ENCODE peak calls at places on chromosomes 1 and 21, in eight cellular contexts. T is hepatocyte, O is tibial artery, V is DND-41, D is heart right ventricle, Z is uterus, U is tibial nerve, Q is SK-N-SH. J is an unnamed sample.

GRCh38 chr1:226108935-226109828 is 46.7 kb downstream of the H3-3A start:
- DNase-seq in U (peak; percentile 19), Q (no peak), Z (peak; percentile 47), D (peak; percentile 29), T (no peak), V (no peak), O (peak; percentile 42), J (no peak)

GRCh38 chr1:112998592-112999235 is 42.7 kb upstream of the SLC16A1 start:
- DNase-seq in T (peak; percentile 86), U (no peak), Q (peak; percentile 21), V (no peak), O (peak; percentile 73), Z (peak; percentile 58), D (peak; percentile 51), J (peak; percentile 84)

GRCh38 chr1:20661235-20662109 is at the start of gene DDOST:
- DNase-seq in O (peak; percentile 95), V (peak; percentile 98), D (peak; percentile 96), T (peak; percentile 98), Z (peak; percentile 95), Q (peak; percentile 98), U (peak; percentile 86), J (peak; percentile 98)

GRCh38 chr21:32819702-32820101 is 48.1 kb upstream of the PAXBP1 start:
- DNase-seq in U (peak; percentile 40), Q (no peak), T (peak; percentile 25), D (no peak), Z (peak; percentile 52), V (no peak), O (peak; percentile 73), J (peak; percentile 67)

GRCh38 chr1:178953034-178953433 is 72.7 kb upstream of the FAM20B start:
- DNase-seq in D (no peak), T (no peak), V (no peak), Q (no peak), O (peak; percentile 57), Z (peak; percentile 64), U (peak; percentile 85), J (no peak)

GRCh38 chr1:186858923-186859322 is 30.2 kb downstream of the PLA2G4A start:
- DNase-seq in Z (no peak), Q (no peak), U (no peak), T (no peak), V (no peak), D (no peak), O (peak; percentile 29), J (peak; percentile 64)

GRCh38 chr1:234602334-234603220 is 7.4 kb downstream of the IRF2BP2 start:
- DNase-seq in U (peak; percentile 54), T (peak; percentile 83), Z (no peak), O (no peak), Q (no peak), V (no peak), D (no peak), J (no peak)

GRCh38 chr1:43864111-43865045 is 69.2 kb upstream of the ARTN start:
- DNase-seq in Z (no peak), T (no peak), O (no peak), V (no peak), D (no peak), Q (no peak), U (no peak), J (no peak)

GRCh38 chr21:33976082-33976979 is 60.7 kb upstream of the ATP5PO start:
- DNase-seq in U (no peak), O (no peak), Z (peak; percentile 52), D (peak; percentile 35), Q (no peak), T (peak; percentile 68), V (peak; percentile 93), J (no peak)

GRCh38 chr1:30477588-30477987 is 245.8 kb downstream of the MATN1 start:
- DNase-seq in D (no peak), T (no peak), Q (no peak), O (peak; percentile 17), V (no peak), U (no peak), Z (no peak), J (peak; percentile 66)

GRCh38 chr1:213820362-213821149 is 167.2 kb upstream of the PROX1 start:
- DNase-seq in Q (no peak), D (no peak), Z (no peak), O (no peak), U (no peak), V (no peak), T (peak; percentile 28), J (no peak)

GRCh38 chr1:119637719-119638118 is 10.3 kb downstream of the ZNF697 start:
- DNase-seq in Q (no peak), Z (no peak), T (no peak), O (no peak), V (no peak), D (no peak), U (no peak), J (no peak)

GRCh38 chr1:12148160-12148957 is 18.4 kb upstream of the TNFRSF1B start:
- DNase-seq in O (no peak), Z (no peak), D (peak; percentile 10), V (no peak), U (no peak), T (peak; percentile 76), Q (no peak), J (no peak)

GRCh38 chr1:87402192-87403046 is 73.7 kb downstream of the LMO4 start:
- DNase-seq in T (no peak), D (no peak), Z (no peak), O (no peak), U (peak; percentile 36), Q (no peak), V (no peak), J (no peak)

GRCh38 chr1:62224182-62224581 is 29.5 kb downstream of the L1TD1 start:
- DNase-seq in D (no peak), Q (no peak), Z (no peak), T (no peak), V (no peak), O (no peak), U (no peak), J (no peak)

GRCh38 chr21:37593740-37594471 is 227.3 kb downstream of the DYRK1A start:
- DNase-seq in Z (no peak), T (no peak), O (no peak), D (no peak), U (no peak), V (no peak), Q (no peak), J (no peak)

GRCh38 chr1:18234790-18235242 is 127.2 kb downstream of the IGSF21 start:
- DNase-seq in U (peak; percentile 11), Z (no peak), T (peak; percentile 64), D (no peak), Q (peak; percentile 81), V (peak; percentile 39), O (no peak), J (no peak)

GRCh38 chr21:45330075-45330781 is 42.5 kb upstream of the POFUT2 start:
- DNase-seq in O (no peak), U (no peak), D (no peak), Z (peak; percentile 59), Q (no peak), V (no peak), T (peak; percentile 82), J (peak; percentile 59)

GRCh38 chr1:246647113-246647512 is 77.1 kb upstream of the SCCPDH start:
- DNase-seq in U (peak; percentile 12), Q (peak; percentile 52), D (peak; percentile 69), Z (peak; percentile 33), T (peak; percentile 62), O (peak; percentile 31), V (no peak), J (peak; percentile 55)

GRCh38 chr21:36854391-36854790 is 112.1 kb downstream of the HLCS start:
- DNase-seq in Q (peak; percentile 68), O (no peak), U (no peak), D (no peak), T (peak; percentile 75), V (peak; percentile 59), Z (no peak), J (no peak)

GRCh38 chr1:24002664-24003063 is 22.5 kb upstream of the SRSF10 start:
- DNase-seq in U (no peak), V (no peak), T (no peak), Z (no peak), Q (no peak), O (no peak), D (no peak), J (no peak)
- H3K4me1 ChIP-seq in U (peaks cover 11% of the 10 kb centered on the region), V (no peaks in the 10 kb centered on the region), T (peaks cover 14% of the 10 kb centered on the region), Z (no peaks in the 10 kb centered on the region), Q (no peaks in the 10 kb centered on the region), O (no peaks in the 10 kb centered on the region), D (no peaks in the 10 kb centered on the region), J (peaks cover 2% of the 10 kb centered on the region)

DNA sequence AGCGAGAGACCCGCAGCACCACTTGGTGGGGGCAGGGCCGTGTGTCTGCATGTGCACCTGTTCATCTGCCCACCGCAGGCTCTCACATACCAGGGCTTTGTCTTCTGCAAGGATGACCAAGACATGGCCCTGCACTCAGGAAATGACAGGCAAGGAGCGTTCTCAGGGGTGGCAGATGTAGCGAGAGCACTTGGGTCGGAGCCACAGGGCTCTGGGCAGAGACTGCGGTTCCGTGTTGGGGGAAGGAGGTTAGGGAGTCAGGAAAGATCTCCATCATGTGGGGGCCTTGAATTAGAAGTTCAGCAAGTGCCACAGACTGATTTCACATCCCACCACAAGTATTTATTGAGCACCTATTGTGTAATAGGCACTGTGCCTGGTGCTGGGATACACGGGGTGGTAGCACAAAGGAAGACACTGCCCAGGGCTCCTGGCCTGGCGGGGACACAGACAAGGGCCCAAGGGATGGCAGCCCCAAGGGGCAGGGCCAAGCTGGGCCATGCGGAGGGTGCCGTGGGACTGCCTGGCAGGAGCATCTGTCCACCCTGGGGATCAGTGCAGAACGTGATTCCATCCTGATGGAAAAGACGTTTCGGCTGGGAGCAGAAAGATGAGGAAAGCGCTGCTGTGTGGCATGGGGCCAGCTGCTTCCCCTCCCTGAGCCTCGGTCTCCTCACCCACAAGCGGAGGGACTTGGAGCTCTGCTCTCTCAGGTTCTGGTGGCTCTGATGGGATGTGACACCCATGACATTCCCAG is 11.4 kb upstream of the SPSB1 start:
- DNase-seq in T (no peak), Q (no peak), V (peak; percentile 61), U (no peak), D (no peak), O (no peak), Z (no peak), J (peak; percentile 41)
- H3K27ac ChIP-seq in T (peak overlapping the region; percentile 50), Q (no peak overlapping the region), V (peak overlapping the region; percentile 67), U (no peak overlapping the region), D (no peak overlapping the region), O (no peak overlapping the region), Z (no peak overlapping the region), J (no peak overlapping the region)

DNA sequence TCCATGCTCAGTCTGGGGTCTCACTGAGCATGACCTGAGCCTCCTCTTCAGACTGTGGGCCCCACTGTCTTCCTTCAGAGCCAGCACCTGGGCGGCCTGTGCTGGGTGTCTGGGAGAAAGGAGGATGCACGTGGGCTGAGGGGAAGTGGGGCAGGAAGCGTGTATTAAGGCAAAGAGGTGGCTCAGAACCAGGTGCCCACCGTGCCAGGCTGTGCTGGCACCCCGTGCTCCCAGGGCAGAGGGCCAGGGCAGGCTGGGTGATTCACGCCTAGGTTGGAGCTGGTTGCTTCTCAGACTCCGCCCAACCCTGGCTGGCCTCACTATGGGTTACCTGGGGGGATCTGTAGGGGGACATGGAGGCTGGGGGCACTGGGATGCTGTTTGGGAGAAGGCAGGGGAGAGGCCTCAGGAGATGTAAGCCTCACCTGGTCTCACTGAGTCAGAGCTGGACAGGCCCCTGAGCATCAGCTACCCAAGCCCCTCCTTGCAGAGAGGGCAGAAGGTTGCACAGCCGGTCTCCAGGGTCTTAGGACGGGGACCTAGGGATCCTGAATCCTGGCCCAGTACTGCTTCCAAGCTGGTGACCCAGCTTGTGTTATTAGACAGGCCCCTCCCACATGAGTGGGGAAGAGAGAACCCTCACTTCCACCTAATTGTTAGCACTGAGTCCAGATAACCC is 18.6 kb upstream of the PADI1 start:
- DNase-seq in V (no peak), Q (no peak), Z (no peak), O (no peak), D (no peak), T (no peak), U (no peak), J (no peak)
- H3K4me1 ChIP-seq in V (no peaks in the 10 kb centered on the region), Q (peaks cover 2% of the 10 kb centered on the region), Z (no peaks in the 10 kb centered on the region), O (peaks cover 16% of the 10 kb centered on the region), D (no peaks in the 10 kb centered on the region), T (no peaks in the 10 kb centered on the region), U (peaks cover 6% of the 10 kb centered on the region), J (no peaks in the 10 kb centered on the region)

GRCh38 chr1:26863677-26864060 is 720 bp downstream of the SFN start:
- DNase-seq in U (no peak), D (no peak), O (no peak), V (no peak), Z (no peak), Q (no peak), T (no peak), J (no peak)
- H3K27ac ChIP-seq in U (no peak overlapping the region), D (no peak overlapping the region), O (peak overlapping the region; percentile 94), V (peak overlapping the region; percentile 97), Z (no peak overlapping the region), Q (no peak overlapping the region), T (peak overlapping the region; percentile 84), J (no peak overlapping the region)